ENCODE peak calls at places on chromosomes 13 and 19, in ten cellular contexts. L is brain microvascular endothelial cell; R is stimulated activated CD4-positive, alpha-beta T cell treated with anti-CD3 and anti-CD28 coated beads, Interleukin-2, amount 100 ng/mL, for 4 hours; Z is body of pancreas; M is fibroblast of pulmonary artery; W is dermis blood vessel endothelial cell; O is NCI-H774; Q is tibial artery; B is Calu3; F is CD8-positive, alpha-beta memory T cell. T is an unnamed sample.

GRCh38 chr13:113161433-113161832 is 3.0 kb downstream of the PROZ start:
- DNase-seq in L (no peak), R (no peak), Z (no peak), M (no peak), W (no peak), O (no peak), Q (no peak), B (no peak), F (peak), T (no peak)

GRCh38 chr19:39686739-39687138 is 17.5 kb upstream of the LGALS14 start:
- DNase-seq in L (no peak), R (no peak), Z (no peak), M (no peak), W (no peak), O (no peak), Q (no peak), B (no peak), F (no peak), T (no peak)

GRCh38 chr19:17445526-17446165 is 2.8 kb downstream of the TMEM221 start:
- DNase-seq in L (no peak), R (no peak), Z (no peak), M (no peak), W (no peak), O (no peak), Q (no peak), B (no peak), F (no peak), T (no peak)

GRCh38 chr13:33004454-33004853 is 11.8 kb upstream of the KL start:
- DNase-seq in L (no peak), R (no peak), Z (no peak), M (peak), W (peak), O (no peak), Q (no peak), B (no peak), F (no peak), T (no peak)

GRCh38 chr13:95624020-95624419 is 20.5 kb downstream of the DZIP1 start:
- DNase-seq in L (no peak), R (no peak), Z (peak), M (peak), W (peak), O (no peak), Q (no peak), B (no peak), F (peak), T (no peak)

GRCh38 chr13:111384441-111385181 is 64.2 kb downstream of the TEX29 start:
- DNase-seq in L (no peak), R (no peak), Z (no peak), M (no peak), W (no peak), O (no peak), Q (peak), B (no peak), F (peak), T (no peak)

GRCh38 chr13:112877496-112877895 is 91.5 kb upstream of the MCF2L start:
- DNase-seq in L (no peak), R (no peak), Z (no peak), M (no peak), W (no peak), O (no peak), Q (no peak), B (no peak), F (no peak), T (no peak)

GRCh38 chr13:66405908-66406802 is 824.0 kb downstream of the PCDH9 start:
- DNase-seq in L (peak), R (no peak), Z (no peak), M (peak), W (no peak), O (no peak), Q (no peak), B (no peak), F (no peak), T (no peak)

GRCh38 chr13:103039183-103039582 is 27.0 kb downstream of the SLC10A2 start:
- DNase-seq in L (no peak), R (no peak), Z (no peak), M (no peak), W (no peak), O (no peak), Q (no peak), B (no peak), F (no peak), T (no peak)

GRCh38 chr19:54178581-54179261 is 5.8 kb upstream of the TMC4 start:
- DNase-seq in L (no peak), R (no peak), Z (no peak), M (no peak), W (no peak), O (no peak), Q (no peak), B (no peak), F (peak), T (no peak)

GRCh38 chr19:52665529-52665928 is 27.4 kb upstream of the ZNF83 start:
- DNase-seq in L (peak), R (no peak), Z (no peak), M (no peak), W (no peak), O (no peak), Q (no peak), B (no peak), F (no peak), T (no peak)

GRCh38 chr13:95059306-95059705 is 241.9 kb downstream of the ABCC4 start:
- DNase-seq in L (no peak), R (no peak), Z (no peak), M (no peak), W (no peak), O (no peak), Q (no peak), B (no peak), F (no peak), T (no peak)

GRCh38 chr13:101529419-101529818 is 76.9 kb downstream of the ITGBL1 start:
- DNase-seq in L (peak), R (no peak), Z (no peak), M (peak), W (no peak), O (no peak), Q (peak), B (no peak), F (no peak), T (no peak)

GRCh38 chr19:10625003-10625761 is at the start of gene SLC44A2:
- DNase-seq in L (peak), R (no peak), Z (peak), M (peak), W (peak), O (peak), Q (peak), B (peak), F (no peak), T (peak)

GRCh38 chr13:29935309-29935981 is 85.0 kb upstream of the UBL3 start:
- DNase-seq in L (no peak), R (peak), Z (no peak), M (no peak), W (no peak), O (no peak), Q (no peak), B (no peak), F (peak), T (no peak)

GRCh38 chr19:29303035-29303706 is 90.2 kb upstream of the UQCRFS1 start:
- DNase-seq in L (no peak), R (no peak), Z (no peak), M (no peak), W (no peak), O (no peak), Q (no peak), B (no peak), F (no peak), T (no peak)

GRCh38 chr13:113053801-113054604 is 51.6 kb upstream of the F7 start:
- DNase-seq in L (no peak), R (no peak), Z (no peak), M (no peak), W (no peak), O (no peak), Q (no peak), B (no peak), F (no peak), T (no peak)

GRCh38 chr13:52067237-52067636 is 42.7 kb downstream of the UTP14C start:
- DNase-seq in L (no peak), R (no peak), Z (no peak), M (peak), W (peak), O (no peak), Q (no peak), B (no peak), F (no peak), T (no peak)

GRCh38 chr19:3125900-3126524 is 9.8 kb upstream of the GNA15 start:
- DNase-seq in L (peak), R (peak), Z (peak), M (peak), W (peak), O (no peak), Q (peak), B (peak), F (peak), T (peak)

T was measured in 8988T.